ENCODE peak calls at places on chromosomes 5 and 9, in six cellular contexts. Q is effector memory CD4-positive, alpha-beta T cell; C is heart left ventricle; G is cardiac muscle cell; R is aorta; I is skeletal muscle cell. S is an unnamed sample.

GRCh38 chr5:132501961-132502931 is 11.7 kb upstream of the IRF1 start:
- DNase-seq in Q (no peak), C (no peak), G (no peak), R (no peak), I (no peak), S (no peak)

GRCh38 chr9:68585034-68585761 is 44.5 kb upstream of the TMEM252 start:
- DNase-seq in Q (no peak), C (no peak), G (no peak), R (no peak), I (no peak), S (no peak)

GRCh38 chr9:88090151-88090581 is 48.1 kb downstream of the SPATA31C2 start:
- DNase-seq in Q (no peak), C (peak), G (peak), R (no peak), I (no peak), S (peak)

GRCh38 chr5:148967783-148968182 is 95.1 kb downstream of the SH3TC2 start:
- DNase-seq in Q (no peak), C (no peak), G (peak), R (no peak), I (no peak), S (no peak)

GRCh38 chr5:24364711-24365110 is 280.1 kb downstream of the CDH10 start:
- DNase-seq in Q (no peak), C (no peak), G (no peak), R (no peak), I (no peak), S (no peak)

GRCh38 chr5:10393491-10393890 is 40.0 kb downstream of the MARCHF6 start:
- DNase-seq in Q (no peak), C (no peak), G (no peak), R (no peak), I (no peak), S (peak)

GRCh38 chr9:35867538-35867937 is 2.7 kb downstream of the OR13J1 start:
- DNase-seq in Q (no peak), C (no peak), G (no peak), R (no peak), I (no peak), S (no peak)

GRCh38 chr9:81028504-81028903 is 660.8 kb downstream of the TLE1 start:
- DNase-seq in Q (no peak), C (no peak), G (no peak), R (no peak), I (peak), S (peak)

GRCh38 chr9:134328841-134329575 is 2.8 kb downstream of the RXRA start:
- DNase-seq in Q (no peak), C (peak), G (peak), R (peak), I (no peak), S (peak)

GRCh38 chr9:135282001-135282731 is 194.7 kb downstream of the OLFM1 start:
- DNase-seq in Q (no peak), C (peak), G (peak), R (no peak), I (no peak), S (no peak)

GRCh38 chr5:74633710-74634109 is 6.8 kb downstream of the ENC1 start:
- DNase-seq in Q (no peak), C (no peak), G (no peak), R (no peak), I (no peak), S (peak)
- H3K4me3 ChIP-seq in Q (no peak), C (no peak), G (no peak), R (no peak), I (no peak), S (no peak)

GRCh38 chr9:129321511-129322021 is 143.5 kb upstream of the IER5L start:
- DNase-seq in Q (no peak), C (peak), G (no peak), R (no peak), I (no peak), S (no peak)
- H3K4me3 ChIP-seq in Q (no peak), C (peak), G (peak), R (no peak), I (no peak), S (peak)

DNA sequence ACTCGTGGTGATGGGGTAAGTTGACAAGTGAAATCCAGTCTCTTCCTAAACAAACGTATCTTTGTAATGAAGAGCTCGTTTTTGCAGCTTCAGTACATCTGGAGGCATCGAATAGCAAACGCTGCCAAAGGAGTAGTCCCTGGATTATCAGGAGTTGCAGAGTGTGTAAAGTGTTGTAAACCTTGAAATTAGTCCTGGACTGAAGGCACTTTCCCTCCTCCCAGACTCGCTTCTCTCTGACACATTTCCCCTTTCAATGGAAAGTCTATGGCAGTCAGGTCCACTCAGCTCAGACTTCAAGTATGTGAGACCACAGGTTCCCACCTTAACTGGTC is 1.5 kb upstream of the PBX3 start:
- DNase-seq in Q (no peak), C (no peak), G (no peak), R (no peak), I (no peak), S (no peak)
- H3K4me3 ChIP-seq in Q (peak), C (peak), G (peak), R (no peak), I (peak), S (peak)

GRCh38 chr5:149988126-149988525 is 12.3 kb downstream of the TIGD6 start:
- DNase-seq in Q (no peak), C (no peak), G (no peak), R (no peak), I (no peak), S (no peak)
- H3K4me3 ChIP-seq in Q (no peak), C (no peak), G (no peak), R (no peak), I (no peak), S (no peak)

GRCh38 chr9:3758816-3759576 is 233.2 kb upstream of the RFX3 start:
- DNase-seq in Q (no peak), C (no peak), G (no peak), R (no peak), I (no peak), S (peak)
- H3K4me3 ChIP-seq in Q (no peak), C (no peak), G (no peak), R (no peak), I (no peak), S (no peak)

GRCh38 chr9:116145036-116145435 is 8.6 kb upstream of the PAPPA start:
- DNase-seq in Q (no peak), C (no peak), G (no peak), R (no peak), I (no peak), S (peak)
- H3K4me3 ChIP-seq in Q (no peak), C (no peak), G (no peak), R (no peak), I (no peak), S (no peak)

GRCh38 chr9:76571288-76572204 is 112.6 kb downstream of the GCNT1 start:
- DNase-seq in Q (no peak), C (peak), G (no peak), R (no peak), I (no peak), S (peak)
- H3K4me3 ChIP-seq in Q (peak), C (peak), G (peak), R (peak), I (peak), S (peak)

GRCh38 chr5:177310757-177311173 is 933 bp downstream of the MXD3 start:
- DNase-seq in Q (no peak), C (no peak), G (no peak), R (no peak), I (no peak), S (no peak)

GRCh38 chr5:177309351-177310191 is 2.1 kb downstream of the MXD3 start:
- DNase-seq in Q (peak), C (peak), G (peak), R (no peak), I (no peak), S (peak)

GRCh38 chr5:177311361-177311722 is 356 bp downstream of the MXD3 start:
- DNase-seq in Q (no peak), C (no peak), G (peak), R (peak), I (no peak), S (no peak)

GRCh38 chr5:177308740-177309139 is 3.0 kb downstream of the MXD3 start:
- DNase-seq in Q (no peak), C (no peak), G (no peak), R (no peak), I (no peak), S (no peak)

DNA sequence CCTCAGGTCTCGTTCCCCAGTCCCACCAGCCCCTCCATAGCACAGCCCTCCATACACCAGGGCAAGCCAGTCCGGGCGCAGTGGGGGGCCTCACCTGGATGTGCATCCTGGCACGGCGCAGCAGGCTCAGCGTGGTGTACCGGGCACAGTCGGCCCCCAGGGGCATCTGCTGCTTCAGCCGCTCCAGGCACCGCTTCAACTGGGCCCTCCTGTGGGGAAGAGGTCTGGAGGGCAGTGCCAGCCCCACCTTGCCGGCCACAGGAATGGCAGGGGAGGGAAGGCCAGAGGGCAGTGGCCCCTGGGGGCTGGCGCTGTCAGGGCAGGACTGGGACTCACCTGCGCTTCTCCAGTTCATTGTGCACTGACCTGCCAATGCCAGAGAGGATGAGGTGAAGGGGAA is 1.4 kb downstream of the MXD3 start:
- DNase-seq in Q (no peak), C (no peak), G (no peak), R (no peak), I (no peak), S (no peak)
- H3K4me3 ChIP-seq in Q (no peak), C (no peak), G (no peak), R (no peak), I (no peak), S (peak)

S was measured in fibroblast of villous mesenchyme.